ENCODE peak calls at places on chromosome 18, in seven cellular contexts. P is left cardiac atrium, V is activated T-helper 1 cell treated with Interleukin-2 at 50 U/mL for 16 hours, F is GM13976, O is EL, T is myocyte, Y is dorsolateral prefrontal cortex. M is an unnamed sample.
A peak's percentile ranks its signal among the peaks of the same experiment; 100 is the strongest.

GRCh38 chr18:79413426-79413825 is 17.7 kb downstream of the NFATC1 start:
- DNase-seq in P (peak; percentile 16), V (no peak), F (no peak), O (no peak), T (no peak), Y (no peak), M (no peak)

GRCh38 chr18:49015886-49016647 is 65.3 kb upstream of the SMAD7 start:
- DNase-seq in P (no peak), V (no peak), F (no peak), O (no peak), T (no peak), Y (peak; percentile 1), M (no peak)

GRCh38 chr18:37471619-37472018 is 94.0 kb downstream of the CELF4 start:
- DNase-seq in P (no peak), V (no peak), F (no peak), O (no peak), T (no peak), Y (no peak), M (no peak)

GRCh38 chr18:46097853-46098615 is at the start of gene ATP5F1A:
- DNase-seq in P (peak; percentile 89), V (peak; percentile 75), F (peak; percentile 91), O (peak; percentile 87), T (peak; percentile 89), Y (peak; percentile 95), M (peak; percentile 79)

GRCh38 chr18:49886891-49887764 is 73.8 kb upstream of the ACAA2 start:
- DNase-seq in P (no peak), V (no peak), F (no peak), O (no peak), T (no peak), Y (no peak), M (no peak)

GRCh38 chr18:23397907-23398306 is 55.2 kb upstream of the RIOK3 start:
- DNase-seq in P (no peak), V (no peak), F (no peak), O (no peak), T (no peak), Y (no peak), M (no peak)

GRCh38 chr18:42086288-42086687 is 131.3 kb downstream of the PIK3C3 start:
- DNase-seq in P (no peak), V (no peak), F (no peak), O (peak; percentile 70), T (no peak), Y (no peak), M (no peak)

GRCh38 chr18:49754866-49755265 is 58.5 kb downstream of the ACAA2 start:
- DNase-seq in P (no peak), V (no peak), F (no peak), O (no peak), T (no peak), Y (no peak), M (no peak)

GRCh38 chr18:62721837-62722795 is 6.8 kb downstream of the PHLPP1 start:
- DNase-seq in P (no peak), V (no peak), F (no peak), O (no peak), T (no peak), Y (no peak), M (no peak)

GRCh38 chr18:48719988-48720654 is 181.3 kb downstream of the CTIF start:
- DNase-seq in P (no peak), V (no peak), F (no peak), O (peak; percentile 70), T (peak; percentile 55), Y (peak; percentile 82), M (no peak)

GRCh38 chr18:30280861-30281470 is 761.6 kb downstream of the DSC3 start:
- DNase-seq in P (no peak), V (no peak), F (no peak), O (peak; percentile 45), T (peak; percentile 84), Y (no peak), M (no peak)

GRCh38 chr18:79718878-79719477 is 39.4 kb downstream of the CTDP1 start:
- DNase-seq in P (no peak), V (no peak), F (no peak), O (no peak), T (no peak), Y (no peak), M (no peak)

GRCh38 chr18:49368876-49369440 is 91.5 kb downstream of the DYM start:
- DNase-seq in P (no peak), V (no peak), F (no peak), O (no peak), T (peak; percentile 2), Y (no peak), M (no peak)

M was measured in activated T-helper 9 cell treated with anti-CD3 and anti-CD28 coated beads, Interleukin-2, amount 50 U/mL, for 16 hours.